ENCODE peak calls at places on chromosomes 2 and 18, in six cellular contexts. Q, D, Z, A, E and H are unnamed samples.

GRCh38 chr2:170090229-170090628 is 87.7 kb upstream of the MYO3B start:
- DNase-seq in D (no peak), A (no peak), Z (no peak), E (no peak), Q (no peak), H (no peak)

GRCh38 chr2:157107460-157107859 is 150.0 kb upstream of the GALNT5 start:
- DNase-seq in D (no peak), Z (no peak), E (no peak), A (no peak), Q (no peak), H (no peak)

GRCh38 chr18:6591491-6591890 is 138.0 kb upstream of the ARHGAP28 start:
- DNase-seq in D (no peak), E (peak), A (no peak), Z (no peak), Q (peak), H (peak)

GRCh38 chr2:6177796-6178195 is 485.6 kb downstream of the SOX11 start:
- DNase-seq in E (no peak), Q (no peak), Z (no peak), A (no peak), D (no peak), H (no peak)

GRCh38 chr18:45780568-45780967 is 44.9 kb upstream of the SIGLEC15 start:
- DNase-seq in A (no peak), D (no peak), E (peak), Q (no peak), Z (no peak), H (no peak)

GRCh38 chr18:32441536-32441935 is 29.1 kb downstream of the GAREM1 start:
- DNase-seq in E (no peak), Z (no peak), D (no peak), Q (no peak), A (no peak), H (no peak)

GRCh38 chr2:98519156-98519555 is 74.5 kb downstream of the INPP4A start:
- DNase-seq in D (peak), Z (no peak), Q (no peak), A (no peak), E (peak), H (no peak)

GRCh38 chr18:6428851-6429395 is 14.2 kb upstream of the L3MBTL4 start:
- DNase-seq in D (no peak), E (no peak), Z (no peak), Q (no peak), A (no peak), H (no peak)

GRCh38 chr2:169511818-169512217 is 2.3 kb downstream of the KLHL41 start:
- DNase-seq in D (no peak), Z (no peak), A (no peak), Q (no peak), E (no peak), H (no peak)

GRCh38 chr2:229431331-229431954 is 160.4 kb upstream of the PID1 start:
- DNase-seq in D (peak), Z (no peak), A (peak), Q (no peak), E (peak), H (peak)

GRCh38 chr18:8011906-8012305 is 444.8 kb downstream of the PTPRM start:
- DNase-seq in E (no peak), D (no peak), Z (no peak), Q (no peak), A (no peak), H (no peak)

GRCh38 chr18:58863539-58864145 is 1.0 kb upstream of the ZNF532 start:
- DNase-seq in Q (no peak), D (peak), A (peak), E (peak), Z (peak), H (no peak)